ENCODE peak calls at places on chromosome 18, in four cellular contexts. I is Daoy, F is GF-D8, K is psoas muscle. Q is an unnamed sample.

GRCh38 chr18:79577451-79578395 is 101.9 kb upstream of the CTDP1 start:
- DNase-seq in I (no peak), F (peak), K (peak), Q (peak)

GRCh38 chr18:79439201-79440023 is 43.7 kb downstream of the NFATC1 start:
- DNase-seq in I (peak), F (no peak), K (peak), Q (no peak)

GRCh38 chr18:21820035-21820810 is 79.6 kb downstream of the MIB1 start:
- DNase-seq in I (no peak), F (peak), K (no peak), Q (no peak)

GRCh38 chr18:39946623-39947061 is 2008.4 kb upstream of the PIK3C3 start:
- DNase-seq in I (no peak), F (no peak), K (no peak), Q (peak)

GRCh38 chr18:23131693-23132319 is 3.5 kb upstream of the CABLES1 start:
- DNase-seq in I (peak), F (peak), K (no peak), Q (no peak)

GRCh38 chr18:79485788-79486355 is 90.1 kb downstream of the NFATC1 start:
- DNase-seq in I (peak), F (no peak), K (no peak), Q (peak)

GRCh38 chr18:65754121-65754520 is 3.3 kb downstream of the CDH7 start:
- DNase-seq in I (no peak), F (no peak), K (no peak), Q (no peak)

GRCh38 chr18:10518595-10519273 is 7.1 kb upstream of the NAPG start:
- DNase-seq in I (peak), F (no peak), K (peak), Q (no peak)

GRCh38 chr18:11925800-11926481 is 17.8 kb upstream of the MPPE1 start:
- DNase-seq in I (no peak), F (no peak), K (no peak), Q (no peak)

GRCh38 chr18:79906706-79907105 is 44.7 kb downstream of the SLC66A2 start:
- DNase-seq in I (no peak), F (no peak), K (no peak), Q (no peak)

GRCh38 chr18:48440924-48441323 is 31.7 kb upstream of the ZBTB7C start:
- DNase-seq in I (no peak), F (no peak), K (no peak), Q (no peak)

GRCh38 chr18:79571221-79572092 is 108.1 kb upstream of the CTDP1 start:
- DNase-seq in I (no peak), F (no peak), K (peak), Q (peak)

GRCh38 chr18:35239314-35239713 is 1.5 kb upstream of the ZNF397 start:
- DNase-seq in I (no peak), F (no peak), K (no peak), Q (no peak)

GRCh38 chr18:79599503-79599931 is 80.1 kb upstream of the CTDP1 start:
- DNase-seq in I (peak), F (no peak), K (peak), Q (peak)

GRCh38 chr18:22412502-22412901 is 5.2 kb downstream of the CTAGE1 start:
- DNase-seq in I (no peak), F (no peak), K (no peak), Q (no peak)

GRCh38 chr18:9428862-9429661 is 46.3 kb upstream of the RALBP1 start:
- DNase-seq in I (no peak), F (no peak), K (peak), Q (no peak)

GRCh38 chr18:37684590-37684989 is 119.0 kb upstream of the CELF4 start:
- DNase-seq in I (no peak), F (no peak), K (no peak), Q (no peak)

GRCh38 chr18:2303517-2304238 is 267.6 kb downstream of the METTL4 start:
- DNase-seq in I (peak), F (no peak), K (no peak), Q (no peak)

GRCh38 chr18:28725876-28726275 is 548.9 kb upstream of the CDH2 start:
- DNase-seq in I (peak), F (no peak), K (no peak), Q (no peak)

GRCh38 chr18:77103181-77103875 is 29.3 kb downstream of the MBP start:
- DNase-seq in I (no peak), F (no peak), K (peak), Q (no peak)

GRCh38 chr18:58671941-58672565 is 788 bp downstream of the MALT1 start:
- DNase-seq in I (peak), F (no peak), K (no peak), Q (no peak)

GRCh38 chr18:36108601-36109000 is 20.5 kb downstream of the SLC39A6 start:
- DNase-seq in I (no peak), F (no peak), K (no peak), Q (no peak)

GRCh38 chr18:44411277-44411900 is 269.3 kb upstream of the SETBP1 start:
- DNase-seq in I (no peak), F (no peak), K (no peak), Q (no peak)

GRCh38 chr18:2036136-2036535 is 535.2 kb downstream of the METTL4 start:
- DNase-seq in I (no peak), F (no peak), K (no peak), Q (no peak)

GRCh38 chr18:3649135-3649558 is 199.2 kb downstream of the TGIF1 start:
- DNase-seq in I (no peak), F (no peak), K (no peak), Q (no peak)

Q was measured in left lung.